ENCODE peak calls at places on chromosome 7, in eight cellular contexts. P, R, V, B, F, Z, Y and E are unnamed samples. For H3K9me3 and H3K27me3, the result is how much of the 10 kb centered on the place peaks cover.

GRCh38 chr7:137717811-137718271 is 128.9 kb downstream of the DGKI start:
- DNase-seq in P (no peak), R (no peak), V (no peak), B (no peak), F (no peak), Z (no peak), Y (no peak), E (peak)

GRCh38 chr7:141073173-141073640 is 657 bp upstream of the TMEM178B start:
- DNase-seq in P (peak), R (peak), V (no peak), B (no peak), F (no peak), Z (no peak), Y (no peak), E (peak)

GRCh38 chr7:8133955-8134733 is 127.8 kb downstream of the ICA1 start:
- DNase-seq in P (no peak), R (peak), V (no peak), B (peak), F (no peak), Z (no peak), Y (peak), E (no peak)

GRCh38 chr7:159031135-159031701 is 113.4 kb downstream of the VIPR2 start:
- DNase-seq in P (peak), R (no peak), V (peak), B (no peak), F (peak), Z (no peak), Y (no peak), E (no peak)

GRCh38 chr7:70640266-70640833 is 491.6 kb upstream of the GALNT17 start:
- DNase-seq in P (no peak), R (no peak), V (no peak), B (no peak), F (no peak), Z (no peak), Y (no peak), E (peak)

GRCh38 chr7:151665363-151665762 is 145.7 kb upstream of the RHEB start:
- DNase-seq in P (no peak), R (no peak), V (no peak), B (no peak), F (peak), Z (no peak), Y (no peak), E (peak)

GRCh38 chr7:46859963-46860475 is 721.9 kb downstream of the TNS3 start:
- DNase-seq in P (no peak), R (peak), V (no peak), B (no peak), F (no peak), Z (no peak), Y (peak), E (peak)

GRCh38 chr7:143892527-143893300 is 9.3 kb downstream of the TCAF1 start:
- DNase-seq in P (no peak), R (peak), V (no peak), B (peak), F (no peak), Z (no peak), Y (peak), E (no peak)

GRCh38 chr7:54947266-54947665 is 71.6 kb upstream of the EGFR start:
- DNase-seq in P (no peak), R (no peak), V (no peak), B (no peak), F (no peak), Z (no peak), Y (no peak), E (no peak)

GRCh38 chr7:99740573-99741437 is 5.8 kb upstream of the CYP3A7 start:
- DNase-seq in P (no peak), R (no peak), V (no peak), B (no peak), F (no peak), Z (no peak), Y (peak), E (peak)

GRCh38 chr7:30682131-30683083 is at the start of gene CRHR2:
- DNase-seq in P (peak), R (no peak), V (no peak), B (no peak), F (no peak), Z (no peak), Y (no peak), E (no peak)

GRCh38 chr7:99927536-99927935 is 1.9 kb downstream of the GJC3 start:
- DNase-seq in P (no peak), R (no peak), V (no peak), B (no peak), F (no peak), Z (no peak), Y (no peak), E (no peak)

GRCh38 chr7:20439786-20440185 is 109.1 kb downstream of the ITGB8 start:
- DNase-seq in P (no peak), R (no peak), V (no peak), B (no peak), F (no peak), Z (no peak), Y (no peak), E (no peak)

DNA sequence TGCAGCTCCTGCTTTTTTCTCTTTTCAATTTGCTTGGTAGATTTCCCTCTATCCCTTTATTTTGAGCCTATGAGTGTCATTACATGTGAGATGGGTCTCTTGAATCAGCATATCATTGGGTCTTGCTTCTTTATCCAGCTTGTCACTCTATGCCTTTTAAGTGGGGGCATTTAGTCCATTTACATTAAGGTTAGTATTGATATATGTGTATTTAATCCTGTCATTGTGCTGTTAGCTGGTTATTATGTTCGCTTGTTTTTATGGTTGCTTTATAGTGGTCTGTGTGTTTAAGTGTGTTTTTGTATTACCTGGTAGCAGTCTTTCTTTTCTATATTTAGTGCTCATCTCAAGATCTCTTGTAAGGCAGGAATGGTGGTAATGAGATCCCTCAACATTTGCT is 17.0 kb downstream of the GIMAP7 start:
- DNase-seq in P (no peak), R (no peak), V (no peak), B (no peak), F (no peak), Z (no peak), Y (no peak), E (no peak)
- H3K9me3 ChIP-seq in P (under half), R (under half), V (under half), B (under half), F (under half), Z (under half), Y (under half), E (under half)

GRCh38 chr7:27933691-27934565 is 194.0 kb downstream of the TAX1BP1 start:
- DNase-seq in P (no peak), R (peak), V (no peak), B (no peak), F (no peak), Z (no peak), Y (no peak), E (no peak)
- H3K27ac ChIP-seq in P (no peak), R (no peak), V (no peak), B (no peak), F (no peak), Z (no peak), Y (no peak), E (no peak)

GRCh38 chr7:66265566-66265965 is 60.4 kb downstream of the TPST1 start:
- DNase-seq in P (no peak), R (peak), V (no peak), B (no peak), F (no peak), Z (no peak), Y (no peak), E (no peak)
- H3K27me3 ChIP-seq in P (under half), R (under half), V (under half), B (under half), F (under half), Z (under half), Y (under half), E (under half)

GRCh38 chr7:10436302-10436701 is 537.4 kb upstream of the PHF14 start:
- DNase-seq in P (no peak), R (no peak), V (no peak), B (no peak), F (no peak), Z (no peak), Y (no peak), E (no peak)
- H3K9me3 ChIP-seq in P (under half), R (under half), V (under half), B (under half), F (under half), Z (under half), Y (under half), E (under half)

DNA sequence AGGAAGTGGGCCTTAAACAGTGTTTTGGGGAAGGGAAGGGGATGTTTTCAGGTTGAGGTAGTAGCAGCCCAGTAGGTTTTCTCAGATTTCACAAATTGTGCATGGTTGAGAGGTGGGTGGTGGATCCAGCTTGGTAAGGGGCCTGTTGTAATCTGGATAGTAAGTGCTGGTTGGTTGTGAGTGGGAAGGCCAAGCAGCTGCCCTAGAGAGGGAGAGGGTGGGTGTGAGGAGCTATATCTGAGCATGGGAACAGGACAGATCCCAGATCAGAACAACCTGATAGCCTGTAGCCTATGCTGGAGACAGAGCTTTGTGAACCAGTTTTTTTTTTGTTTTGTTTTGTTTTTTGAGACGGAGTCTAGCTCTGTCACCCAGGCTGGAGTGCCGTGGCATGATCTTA is 53.9 kb upstream of the ZMIZ2 start:
- DNase-seq in P (no peak), R (no peak), V (no peak), B (no peak), F (no peak), Z (no peak), Y (no peak), E (no peak)
- H3K27ac ChIP-seq in P (no peak), R (no peak), V (no peak), B (no peak), F (peak), Z (no peak), Y (no peak), E (peak)